ENCODE peak calls at places on chromosomes 4 and X, in ten cellular contexts. U is HepG2, Y is lower leg skin, H is IMR-90, D is GM12865, Z is fibroblast of pulmonary artery, F is Calu3, S is pancreas, K is type B pancreatic cell, G is dorsolateral prefrontal cortex. E is an unnamed sample.

GRCh38 chr4:23788460-23788859 is 101.4 kb downstream of the PPARGC1A start:
- DNase-seq in U (peak), Y (no peak), H (peak), D (no peak), Z (peak), F (peak), S (peak), K (no peak), G (no peak), E (no peak)

GRCh38 chr4:80090101-80090500 is 17.1 kb upstream of the ANTXR2 start:
- DNase-seq in U (no peak), Y (no peak), H (no peak), D (no peak), Z (no peak), F (no peak), S (no peak), K (no peak), G (no peak), E (no peak)

GRCh38 chr4:65943076-65943475 is 272.8 kb upstream of the EPHA5 start:
- DNase-seq in U (peak), Y (no peak), H (no peak), D (no peak), Z (peak), F (no peak), S (no peak), K (no peak), G (no peak), E (no peak)

GRCh38 chr4:185831125-185831815 is 19.3 kb upstream of the SORBS2 start:
- DNase-seq in U (no peak), Y (no peak), H (no peak), D (no peak), Z (no peak), F (no peak), S (no peak), K (no peak), G (no peak), E (no peak)

GRCh38 chr4:12846368-12846767 is 637.8 kb downstream of the RAB28 start:
- DNase-seq in U (no peak), Y (no peak), H (no peak), D (no peak), Z (no peak), F (no peak), S (no peak), K (no peak), G (no peak), E (no peak)

GRCh38 chrX:49308604-49309269 is 5.3 kb downstream of the GAGE10 start:
- DNase-seq in U (no peak), Y (no peak), H (no peak), D (no peak), Z (peak), F (no peak), S (no peak), K (no peak), G (no peak), E (no peak)

GRCh38 chr4:181143241-181143854 is 1099.9 kb upstream of the TENM3 start:
- DNase-seq in U (peak), Y (peak), H (peak), D (peak), Z (peak), F (peak), S (peak), K (peak), G (peak), E (no peak)

GRCh38 chrX:41468647-41469323 is 21.6 kb downstream of the NYX start:
- DNase-seq in U (no peak), Y (peak), H (peak), D (no peak), Z (peak), F (no peak), S (no peak), K (no peak), G (no peak), E (no peak)

GRCh38 chrX:9341305-9342201 is 123.3 kb upstream of the TBL1X start:
- DNase-seq in U (no peak), Y (peak), H (peak), D (peak), Z (peak), F (no peak), S (peak), K (no peak), G (peak), E (no peak)

GRCh38 chr4:153507679-153508073 is 41.5 kb downstream of the TMEM131L start:
- DNase-seq in U (no peak), Y (no peak), H (no peak), D (no peak), Z (no peak), F (no peak), S (peak), K (no peak), G (no peak), E (no peak)

GRCh38 chr4:36492590-36492989 is 211.2 kb downstream of the DTHD1 start:
- DNase-seq in U (no peak), Y (no peak), H (no peak), D (no peak), Z (no peak), F (no peak), S (no peak), K (no peak), G (no peak), E (no peak)

GRCh38 chr4:176036585-176037205 is 28.9 kb upstream of the WDR17 start:
- DNase-seq in U (no peak), Y (no peak), H (no peak), D (peak), Z (no peak), F (no peak), S (no peak), K (no peak), G (no peak), E (no peak)

GRCh38 chr4:80454040-80454439 is 118.5 kb downstream of the CFAP299 start:
- DNase-seq in U (no peak), Y (no peak), H (peak), D (no peak), Z (peak), F (peak), S (no peak), K (no peak), G (no peak), E (no peak)

GRCh38 chr4:88102029-88102428 is 56.4 kb downstream of the ABCG2 start:
- DNase-seq in U (no peak), Y (no peak), H (no peak), D (no peak), Z (no peak), F (no peak), S (no peak), K (no peak), G (no peak), E (no peak)

GRCh38 chrX:154804957-154805695 is at the start of gene MPP1:
- DNase-seq in U (no peak), Y (peak), H (peak), D (peak), Z (peak), F (peak), S (peak), K (peak), G (peak), E (no peak)

GRCh38 chr4:186069734-186070133 is 778 bp downstream of the TLR3 start:
- DNase-seq in U (no peak), Y (no peak), H (no peak), D (no peak), Z (no peak), F (no peak), S (no peak), K (no peak), G (no peak), E (no peak)

GRCh38 chr4:149754526-149754925 is 61.1 kb downstream of the IQCM start:
- DNase-seq in U (no peak), Y (no peak), H (peak), D (no peak), Z (peak), F (no peak), S (no peak), K (no peak), G (no peak), E (no peak)

GRCh38 chrX:3518870-3519269 is 172.4 kb upstream of the MXRA5 start:
- DNase-seq in U (peak), Y (no peak), H (peak), D (no peak), Z (peak), F (peak), S (no peak), K (no peak), G (no peak), E (no peak)

GRCh38 chr4:188372856-188373255 is 233.6 kb downstream of the TRIML1 start:
- DNase-seq in U (peak), Y (no peak), H (peak), D (no peak), Z (peak), F (peak), S (no peak), K (no peak), G (no peak), E (no peak)

GRCh38 chr4:150218447-150218846 is 140.2 kb downstream of the DCLK2 start:
- DNase-seq in U (no peak), Y (no peak), H (no peak), D (no peak), Z (no peak), F (no peak), S (no peak), K (no peak), G (no peak), E (no peak)

GRCh38 chrX:13029831-13030771 is 14.3 kb downstream of the FAM9C start:
- DNase-seq in U (peak), Y (no peak), H (no peak), D (peak), Z (peak), F (peak), S (no peak), K (no peak), G (no peak), E (no peak)

GRCh38 chrX:132791725-132792124 is 166.7 kb downstream of the HS6ST2 start:
- DNase-seq in U (no peak), Y (no peak), H (no peak), D (no peak), Z (no peak), F (no peak), S (no peak), K (no peak), G (no peak), E (no peak)

DNA sequence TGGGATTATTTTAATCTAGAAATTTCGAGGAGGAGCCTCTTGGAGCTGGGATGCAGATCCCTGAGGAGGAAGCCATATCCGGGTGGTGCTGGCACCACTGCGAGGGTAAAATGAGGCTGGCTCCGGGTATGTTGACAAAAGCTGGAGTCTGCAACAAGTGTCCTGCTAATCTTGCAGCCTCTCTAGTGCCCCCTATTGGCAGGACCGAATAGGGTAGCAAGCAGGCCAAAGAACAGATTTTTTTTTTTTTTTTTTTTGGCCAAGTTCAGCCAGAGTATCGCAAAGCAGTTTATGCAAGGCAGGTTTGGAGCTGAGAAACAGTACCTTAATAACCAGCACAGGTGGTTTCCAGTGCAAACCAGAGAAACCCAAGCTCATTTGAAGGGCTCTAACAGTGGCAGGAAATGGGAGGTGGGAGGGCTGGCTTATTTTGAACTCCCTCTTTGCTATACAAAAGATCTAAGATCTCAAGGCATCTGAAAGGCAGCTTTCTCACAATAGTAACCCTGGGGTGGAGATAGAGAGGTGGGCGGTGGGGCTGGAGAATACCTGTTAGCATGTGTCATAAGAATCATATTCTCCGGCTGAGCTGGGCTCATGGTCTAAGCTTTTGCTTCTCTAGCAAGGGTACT is 38.2 kb upstream of the OCIAD2 start:
- DNase-seq in U (peak), Y (no peak), H (no peak), D (peak), Z (no peak), F (peak), S (no peak), K (no peak), G (no peak), E (no peak)
- TF ChIP-seq CTCF in U (peak), Y (no peak), H (no peak), D (peak), Z (peak), F (peak), S (no peak), K (peak), G (peak), E (peak)

GRCh38 chr4:63529581-63529980 is 879.7 kb downstream of the TECRL start:
- DNase-seq in U (no peak), Y (no peak), H (no peak), D (no peak), Z (no peak), F (no peak), S (no peak), K (no peak), G (no peak), E (no peak)

GRCh38 chr4:63526251-63526650 is 883.0 kb downstream of the TECRL start:
- DNase-seq in U (no peak), Y (no peak), H (no peak), D (no peak), Z (no peak), F (no peak), S (no peak), K (no peak), G (no peak), E (no peak)

GRCh38 chr4:63524764-63525163 is 884.5 kb downstream of the TECRL start:
- DNase-seq in U (no peak), Y (no peak), H (no peak), D (no peak), Z (no peak), F (no peak), S (no peak), K (no peak), G (no peak), E (no peak)

DNA sequence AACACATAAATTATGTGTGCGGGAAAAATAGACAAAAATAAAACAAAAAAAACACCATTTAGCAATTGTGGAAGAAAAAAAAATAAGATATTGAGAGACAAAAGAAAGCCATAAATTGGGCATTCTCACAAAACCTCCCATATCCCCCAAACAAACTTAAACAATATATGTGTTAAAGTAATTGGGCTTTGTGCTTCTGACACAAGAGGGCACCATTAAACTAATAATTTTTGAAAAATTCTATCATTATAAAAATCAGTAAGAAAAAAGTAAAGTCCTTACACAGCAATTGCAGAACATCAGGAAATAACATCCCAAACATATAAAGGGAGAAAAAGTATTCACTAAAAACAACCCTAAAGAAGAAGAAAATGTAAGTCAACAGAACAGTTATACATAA is 880.7 kb downstream of the TECRL start:
- DNase-seq in U (no peak), Y (no peak), H (no peak), D (no peak), Z (peak), F (no peak), S (no peak), K (no peak), G (no peak), E (no peak)
- TF ChIP-seq CTCF in U (no peak), Y (no peak), H (peak), D (no peak), Z (peak), F (no peak), S (no peak), K (peak), G (no peak), E (peak)

GRCh38 chr4:159447296-159447695 is 344.4 kb downstream of the RAPGEF2 start:
- DNase-seq in U (no peak), Y (no peak), H (no peak), D (no peak), Z (peak), F (no peak), S (no peak), K (no peak), G (no peak), E (no peak)

GRCh38 chr4:159446266-159446976 is 343.5 kb downstream of the RAPGEF2 start:
- DNase-seq in U (peak), Y (no peak), H (peak), D (peak), Z (peak), F (peak), S (peak), K (no peak), G (peak), E (no peak)

GRCh38 chr4:159443975-159444374 is 341.1 kb downstream of the RAPGEF2 start:
- DNase-seq in U (no peak), Y (no peak), H (peak), D (no peak), Z (no peak), F (no peak), S (no peak), K (no peak), G (no peak), E (no peak)

GRCh38 chr4:159445671-159446070 is 342.8 kb downstream of the RAPGEF2 start:
- DNase-seq in U (no peak), Y (no peak), H (no peak), D (no peak), Z (no peak), F (no peak), S (no peak), K (no peak), G (no peak), E (no peak)

DNA sequence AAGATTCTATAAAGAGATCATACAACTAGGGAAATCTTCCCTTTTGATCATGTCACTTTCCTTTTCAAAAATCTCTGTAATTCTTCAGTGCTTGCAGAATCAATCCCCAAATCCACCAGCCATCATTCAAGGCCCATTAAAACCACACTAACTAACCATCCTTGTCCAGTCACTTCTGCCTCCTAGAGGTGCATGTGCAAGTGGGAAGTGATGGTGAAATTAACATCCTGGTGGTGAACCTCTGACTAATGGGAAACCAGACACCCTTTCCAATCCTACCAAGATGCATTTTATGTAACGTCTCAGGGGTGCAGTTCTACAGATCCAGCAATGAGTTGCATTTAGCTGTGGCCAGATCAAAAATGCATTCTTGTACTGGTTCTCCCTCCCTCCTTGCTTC is 341.8 kb downstream of the RAPGEF2 start:
- DNase-seq in U (no peak), Y (no peak), H (peak), D (no peak), Z (peak), F (no peak), S (no peak), K (no peak), G (no peak), E (no peak)
- TF ChIP-seq CTCF in U (peak), Y (no peak), H (peak), D (no peak), Z (peak), F (no peak), S (no peak), K (no peak), G (no peak), E (peak)

DNA sequence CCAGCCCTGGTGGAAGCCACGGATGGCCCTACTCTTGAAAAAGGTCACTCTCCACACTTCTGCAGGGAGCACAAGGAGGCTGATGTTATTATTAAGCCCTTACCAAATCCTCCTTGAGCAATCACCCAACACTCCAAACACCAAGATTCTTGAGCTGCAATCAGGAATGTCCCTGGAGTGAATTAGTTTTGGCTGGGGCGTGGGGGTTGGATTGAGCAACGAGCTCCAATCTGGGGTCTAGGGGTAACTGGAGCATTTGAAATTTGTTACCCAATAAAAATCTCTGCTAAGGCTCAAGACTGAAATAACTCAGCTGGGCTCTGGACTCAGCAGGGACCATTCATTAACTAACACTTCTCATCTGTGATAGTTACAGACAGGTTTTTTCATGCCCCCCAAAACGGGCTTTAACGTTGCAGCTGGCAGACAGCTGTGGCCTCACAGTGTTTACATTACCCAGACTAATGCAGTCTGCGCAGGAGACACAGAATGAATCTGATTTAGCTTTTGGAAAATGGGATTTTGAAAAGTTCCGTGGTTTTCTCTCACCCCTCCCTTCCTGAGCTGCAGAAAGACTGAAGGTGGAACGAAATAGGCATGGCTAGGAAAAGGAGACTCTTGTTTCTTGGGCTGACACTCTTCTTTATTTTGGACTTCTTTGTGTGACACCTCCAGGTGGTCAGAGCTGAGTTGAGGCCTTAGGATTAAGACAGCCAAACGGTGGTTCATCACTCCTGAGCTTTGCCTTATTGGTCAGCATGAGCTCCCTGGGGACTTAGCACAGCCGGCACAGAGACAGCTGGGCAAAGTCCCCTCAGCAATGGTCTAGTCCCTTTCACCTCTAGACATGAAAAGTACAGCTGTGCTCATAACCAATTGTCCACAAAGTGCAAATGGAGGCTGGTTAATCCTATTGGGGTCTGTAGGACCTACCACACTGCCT is 26.6 kb downstream of the PLAC1 start:
- DNase-seq in U (no peak), Y (peak), H (peak), D (peak), Z (peak), F (no peak), S (no peak), K (no peak), G (no peak), E (no peak)
- TF ChIP-seq CTCF in U (no peak), Y (no peak), H (no peak), D (no peak), Z (no peak), F (no peak), S (no peak), K (no peak), G (no peak), E (no peak)

GRCh38 chrX:24294619-24295018 is 19.2 kb downstream of the SUPT20HL2 start:
- DNase-seq in U (no peak), Y (no peak), H (no peak), D (no peak), Z (peak), F (no peak), S (no peak), K (no peak), G (no peak), E (no peak)
- TF ChIP-seq CTCF in U (peak), Y (no peak), H (peak), D (no peak), Z (peak), F (no peak), S (no peak), K (peak), G (no peak), E (peak)

DNA sequence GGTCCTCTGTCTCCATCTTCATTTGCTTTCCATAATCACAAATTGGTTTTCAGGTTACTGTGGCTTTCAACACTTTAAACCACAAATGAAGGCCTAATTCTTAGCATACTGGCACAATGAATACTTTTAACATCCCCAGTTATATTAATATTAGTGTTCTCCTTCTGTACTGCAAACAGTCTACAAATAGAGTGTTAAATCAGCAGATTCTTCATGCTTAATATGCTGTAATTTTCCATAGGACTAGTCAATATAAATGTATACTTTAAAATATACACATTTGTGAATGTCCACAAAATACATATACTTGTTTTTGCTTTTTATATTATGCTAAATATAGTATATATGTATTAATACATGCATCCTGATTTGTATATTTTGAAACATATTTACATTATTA is 72.6 kb downstream of the SH3RF1 start:
- DNase-seq in U (no peak), Y (no peak), H (no peak), D (no peak), Z (no peak), F (no peak), S (no peak), K (no peak), G (no peak), E (no peak)
- TF ChIP-seq CTCF in U (no peak), Y (no peak), H (no peak), D (no peak), Z (no peak), F (no peak), S (no peak), K (no peak), G (no peak), E (no peak)

E was measured in chondrocyte.